ENCODE peak calls at places on chromosome 1, in four cellular contexts. Q, W, K and A are unnamed samples.

GRCh38 chr1:18469514-18469913 is 11.2 kb upstream of the KLHDC7A start:
- DNase-seq in Q (no peak), W (no peak), K (no peak), A (no peak)

GRCh38 chr1:152001631-152002584 is 8.2 kb upstream of the S100A10 start:
- DNase-seq in Q (peak), W (peak), K (peak), A (peak)

GRCh38 chr1:200143347-200143746 is 115.8 kb downstream of the NR5A2 start:
- DNase-seq in Q (no peak), W (no peak), K (no peak), A (no peak)

GRCh38 chr1:231899046-231899445 is 272.5 kb downstream of the DISC1 start:
- DNase-seq in Q (no peak), W (no peak), K (no peak), A (no peak)

GRCh38 chr1:10179751-10180150 is 30.6 kb upstream of the KIF1B start:
- DNase-seq in Q (no peak), W (no peak), K (no peak), A (no peak)

GRCh38 chr1:50967416-50968020 is 2.5 kb upstream of the CDKN2C start:
- DNase-seq in Q (no peak), W (no peak), K (no peak), A (no peak)

GRCh38 chr1:225654688-225655508 is 2.0 kb upstream of the ENAH start:
- DNase-seq in Q (no peak), W (no peak), K (no peak), A (peak)

GRCh38 chr1:167842872-167843271 is 71.1 kb downstream of the ADCY10 start:
- DNase-seq in Q (no peak), W (no peak), K (no peak), A (no peak)

GRCh38 chr1:226980122-226980551 is 40.0 kb downstream of the COQ8A start:
- DNase-seq in Q (no peak), W (no peak), K (no peak), A (no peak)

GRCh38 chr1:171248309-171248708 is at the start of gene FMO1:
- DNase-seq in Q (no peak), W (no peak), K (no peak), A (no peak)